ENCODE peak calls at places on chromosomes 11 and 22, in ten cellular contexts. S is testis; T is stimulated activated CD4-positive, alpha-beta T cell treated with anti-CD3 and anti-CD28 coated beads, Interleukin-12 subunit alpha, Interleukin-12 subunit beta, amount 100 ng/mL, for 4 hours; R is OCI-M1; M is AG08396; O is coronary artery; E is retina; U is SW480; N is NCI-H774; I is caudate nucleus. Z is an unnamed sample.

GRCh38 chr22:22171357-22172218 is 73.0 kb upstream of the VPREB1 start:
- DNase-seq in S (peak), T (no peak), R (peak), M (no peak), O (no peak), E (no peak), U (no peak), N (no peak), I (no peak), Z (no peak)

GRCh38 chr22:27949421-27949820 is 30.4 kb upstream of the PITPNB start:
- DNase-seq in S (no peak), T (no peak), R (no peak), M (no peak), O (no peak), E (no peak), U (no peak), N (no peak), I (no peak), Z (no peak)

GRCh38 chr11:67291481-67292381 is 2.6 kb downstream of the ANKRD13D start:
- DNase-seq in S (no peak), T (no peak), R (no peak), M (no peak), O (no peak), E (no peak), U (no peak), N (no peak), I (no peak), Z (no peak)

GRCh38 chr11:14537134-14537599 is 17.0 kb upstream of the PSMA1 start:
- DNase-seq in S (peak), T (peak), R (peak), M (peak), O (no peak), E (peak), U (peak), N (peak), I (no peak), Z (no peak)

GRCh38 chr11:118401880-118402590 is 629 bp downstream of the ATP5MG start:
- DNase-seq in S (no peak), T (no peak), R (peak), M (peak), O (no peak), E (no peak), U (peak), N (no peak), I (no peak), Z (no peak)

GRCh38 chr22:45608763-45609180 is 62.9 kb upstream of the ATXN10 start:
- DNase-seq in S (no peak), T (no peak), R (no peak), M (peak), O (no peak), E (no peak), U (peak), N (no peak), I (no peak), Z (no peak)

GRCh38 chr11:93529707-93530467 is 13.3 kb downstream of the SMCO4 start:
- DNase-seq in S (peak), T (no peak), R (no peak), M (no peak), O (no peak), E (no peak), U (peak), N (no peak), I (no peak), Z (peak)

GRCh38 chr22:42625416-42625815 is 10.7 kb upstream of the POLDIP3 start:
- DNase-seq in S (no peak), T (no peak), R (no peak), M (no peak), O (no peak), E (no peak), U (no peak), N (no peak), I (no peak), Z (no peak)

GRCh38 chr11:134024420-134025085 is 44.3 kb upstream of the JAM3 start:
- DNase-seq in S (no peak), T (no peak), R (no peak), M (peak), O (no peak), E (peak), U (no peak), N (no peak), I (peak), Z (no peak)

GRCh38 chr22:49620003-49620556 is 207.6 kb downstream of the BRD1 start:
- DNase-seq in S (no peak), T (no peak), R (no peak), M (no peak), O (no peak), E (no peak), U (no peak), N (no peak), I (no peak), Z (no peak)

GRCh38 chr11:119258180-119258579 is 52.0 kb downstream of the CBL start:
- DNase-seq in S (no peak), T (no peak), R (no peak), M (no peak), O (no peak), E (no peak), U (no peak), N (no peak), I (no peak), Z (no peak)

GRCh38 chr22:44108806-44109385 is 71.8 kb upstream of the PARVG start:
- DNase-seq in S (no peak), T (no peak), R (no peak), M (no peak), O (no peak), E (no peak), U (no peak), N (no peak), I (no peak), Z (no peak)

GRCh38 chr22:19066531-19067271 is 55.5 kb downstream of the DGCR2 start:
- DNase-seq in S (no peak), T (no peak), R (no peak), M (peak), O (peak), E (no peak), U (no peak), N (no peak), I (no peak), Z (peak)

GRCh38 chr22:32396746-32397145 is 15.3 kb downstream of the RTCB start:
- DNase-seq in S (no peak), T (no peak), R (no peak), M (no peak), O (no peak), E (no peak), U (no peak), N (no peak), I (no peak), Z (no peak)

GRCh38 chr22:48785792-48786678 is 1041.6 kb downstream of the BRD1 start:
- DNase-seq in S (no peak), T (no peak), R (no peak), M (no peak), O (no peak), E (no peak), U (no peak), N (no peak), I (no peak), Z (peak)

GRCh38 chr11:59548309-59548656 is 36.9 kb downstream of the OR4D9 start:
- DNase-seq in S (no peak), T (no peak), R (no peak), M (no peak), O (no peak), E (no peak), U (no peak), N (no peak), I (no peak), Z (no peak)

GRCh38 chr22:41285441-41285819 is 557 bp downstream of the RANGAP1 start:
- DNase-seq in S (peak), T (peak), R (peak), M (peak), O (peak), E (peak), U (peak), N (no peak), I (peak), Z (peak)

GRCh38 chr11:6333112-6333511 is 12.8 kb upstream of the CAVIN3 start:
- DNase-seq in S (no peak), T (no peak), R (no peak), M (no peak), O (no peak), E (no peak), U (no peak), N (peak), I (no peak), Z (no peak)

GRCh38 chr22:49077036-49077393 is 750.7 kb downstream of the BRD1 start:
- DNase-seq in S (no peak), T (no peak), R (no peak), M (no peak), O (no peak), E (no peak), U (no peak), N (no peak), I (no peak), Z (no peak)

GRCh38 chr22:29663230-29663826 is 56.5 kb upstream of the CABP7 start:
- DNase-seq in S (no peak), T (no peak), R (no peak), M (peak), O (no peak), E (peak), U (no peak), N (no peak), I (no peak), Z (no peak)

GRCh38 chr11:3745161-3745560 is 52.2 kb downstream of the NUP98 start:
- DNase-seq in S (no peak), T (no peak), R (no peak), M (no peak), O (no peak), E (no peak), U (no peak), N (no peak), I (no peak), Z (no peak)

GRCh38 chr11:57324154-57324885 is 432 bp downstream of the TNKS1BP1 start:
- DNase-seq in S (peak), T (peak), R (peak), M (peak), O (no peak), E (peak), U (peak), N (no peak), I (peak), Z (no peak)

GRCh38 chr11:120067361-120068113 is 70.4 kb downstream of the TRIM29 start:
- DNase-seq in S (no peak), T (no peak), R (no peak), M (no peak), O (peak), E (peak), U (no peak), N (no peak), I (no peak), Z (no peak)

GRCh38 chr22:19847345-19847632 is 7.4 kb downstream of the GNB1L start:
- DNase-seq in S (no peak), T (no peak), R (no peak), M (no peak), O (no peak), E (no peak), U (no peak), N (no peak), I (no peak), Z (no peak)

GRCh38 chr22:17222503-17222902 is 3.3 kb upstream of the ADA2 start:
- DNase-seq in S (no peak), T (no peak), R (no peak), M (no peak), O (no peak), E (no peak), U (no peak), N (no peak), I (no peak), Z (no peak)

GRCh38 chr22:30578481-30578880 is 4.0 kb upstream of the GAL3ST1 start:
- DNase-seq in S (no peak), T (no peak), R (no peak), M (no peak), O (no peak), E (no peak), U (no peak), N (no peak), I (no peak), Z (no peak)

GRCh38 chr22:33909075-33909458 is 11.2 kb downstream of the LARGE1 start:
- DNase-seq in S (no peak), T (no peak), R (no peak), M (peak), O (no peak), E (no peak), U (no peak), N (no peak), I (no peak), Z (no peak)

GRCh38 chr22:50408311-50408710 is 65.2 kb downstream of the PPP6R2 start:
- DNase-seq in S (no peak), T (no peak), R (no peak), M (no peak), O (no peak), E (no peak), U (no peak), N (no peak), I (no peak), Z (no peak)

GRCh38 chr11:13931356-13931755 is 31.2 kb upstream of the SPON1 start:
- DNase-seq in S (no peak), T (no peak), R (no peak), M (no peak), O (no peak), E (no peak), U (no peak), N (no peak), I (no peak), Z (no peak)

GRCh38 chr11:109697140-109697843 is 275.3 kb downstream of the C11orf87 start:
- DNase-seq in S (peak), T (no peak), R (peak), M (peak), O (no peak), E (no peak), U (peak), N (peak), I (no peak), Z (no peak)

GRCh38 chr11:8038811-8039529 is 42.0 kb upstream of the TUB start:
- DNase-seq in S (no peak), T (no peak), R (no peak), M (no peak), O (peak), E (no peak), U (no peak), N (no peak), I (no peak), Z (peak)

GRCh38 chr22:37454857-37455686 is 27.8 kb upstream of the ELFN2 start:
- DNase-seq in S (no peak), T (no peak), R (peak), M (peak), O (no peak), E (no peak), U (peak), N (no peak), I (no peak), Z (no peak)

GRCh38 chr11:76578655-76579046 is 91.9 kb downstream of the LRRC32 start:
- DNase-seq in S (peak), T (no peak), R (no peak), M (no peak), O (peak), E (no peak), U (no peak), N (no peak), I (no peak), Z (peak)

GRCh38 chr11:126477526-126478275 is 122.2 kb downstream of the ST3GAL4 start:
- DNase-seq in S (no peak), T (no peak), R (no peak), M (no peak), O (no peak), E (peak), U (no peak), N (peak), I (no peak), Z (no peak)

GRCh38 chr11:32451808-32452207 is 16.5 kb upstream of the WT1 start:
- DNase-seq in S (peak), T (no peak), R (no peak), M (no peak), O (no peak), E (no peak), U (no peak), N (no peak), I (no peak), Z (no peak)

GRCh38 chr22:23608583-23608982 is 23.5 kb downstream of the DRICH1 start:
- DNase-seq in S (no peak), T (no peak), R (peak), M (peak), O (no peak), E (no peak), U (peak), N (no peak), I (no peak), Z (no peak)

GRCh38 chr11:1296287-1296686 is 13.1 kb downstream of the TOLLIP start:
- DNase-seq in S (no peak), T (no peak), R (no peak), M (no peak), O (no peak), E (no peak), U (no peak), N (no peak), I (no peak), Z (no peak)

GRCh38 chr11:17508306-17508705 is 31.7 kb upstream of the ABCC8 start:
- DNase-seq in S (no peak), T (no peak), R (no peak), M (no peak), O (no peak), E (no peak), U (peak), N (no peak), I (no peak), Z (no peak)

GRCh38 chr11:44246726-44247125 is 63.2 kb downstream of the ALX4 start:
- DNase-seq in S (no peak), T (no peak), R (no peak), M (no peak), O (no peak), E (no peak), U (no peak), N (no peak), I (no peak), Z (no peak)

GRCh38 chr11:97614571-97614970 is 1224.8 kb downstream of the JRKL start:
- DNase-seq in S (no peak), T (no peak), R (no peak), M (no peak), O (no peak), E (no peak), U (no peak), N (no peak), I (no peak), Z (no peak)

Z was measured in right atrium auricular region.